ENCODE peak calls at places on chromosomes 16 and 17, in eight cellular contexts. X, K, O, P, Y, E, I and T are unnamed samples.

GRCh38 chr17:75869282-75870141 is 8.9 kb downstream of the TRIM47 start:
- DNase-seq in P (peak), I (no peak), K (no peak), O (no peak), E (no peak), Y (peak), X (no peak), T (no peak)

GRCh38 chr16:85049864-85050263 is 22.3 kb downstream of the KIAA0513 start:
- DNase-seq in O (no peak), E (no peak), K (no peak), X (no peak), P (no peak), I (no peak), Y (no peak), T (no peak)

GRCh38 chr17:47208744-47209488 is at the start of gene MYL4:
- DNase-seq in I (no peak), K (no peak), P (no peak), O (no peak), Y (no peak), X (no peak), E (no peak), T (peak)

GRCh38 chr17:36464765-36465088 is 21.8 kb upstream of the ZNHIT3 start:
- DNase-seq in E (no peak), P (no peak), I (no peak), Y (no peak), X (no peak), K (no peak), O (no peak), T (no peak)

GRCh38 chr17:57593739-57594462 is 151.2 kb downstream of the CCDC182 start:
- DNase-seq in Y (no peak), P (no peak), X (no peak), I (no peak), K (no peak), O (no peak), E (no peak), T (no peak)

GRCh38 chr17:28648698-28649097 is 3.7 kb upstream of the BLTP2 start:
- DNase-seq in K (no peak), O (no peak), I (no peak), P (no peak), X (no peak), Y (no peak), E (no peak), T (no peak)

GRCh38 chr16:17367034-17367433 is 103.7 kb downstream of the XYLT1 start:
- DNase-seq in E (no peak), K (no peak), P (no peak), Y (no peak), O (no peak), I (no peak), X (no peak), T (no peak)

GRCh38 chr16:84228321-84228838 is 11.4 kb downstream of the KCNG4 start:
- DNase-seq in I (no peak), P (peak), K (peak), X (peak), O (peak), Y (no peak), E (no peak), T (no peak)

GRCh38 chr16:48479319-48479718 is 94.1 kb upstream of the SIAH1 start:
- DNase-seq in I (no peak), X (no peak), O (no peak), P (no peak), E (no peak), K (no peak), Y (no peak), T (no peak)

GRCh38 chr16:85264752-85265151 is 152.5 kb upstream of the CIBAR2 start:
- DNase-seq in K (no peak), X (no peak), O (no peak), P (no peak), Y (no peak), E (no peak), I (no peak), T (no peak)

GRCh38 chr16:88721815-88722755 is 15.8 kb downstream of the CTU2 start:
- DNase-seq in I (no peak), E (no peak), Y (no peak), O (no peak), K (no peak), X (no peak), P (no peak), T (no peak)

GRCh38 chr17:8965394-8966168 is at the start of gene PIK3R5:
- DNase-seq in P (no peak), I (peak), O (no peak), X (no peak), E (peak), Y (no peak), K (peak), T (peak)

GRCh38 chr17:37234106-37234505 is 141.7 kb upstream of the C17orf78 start:
- DNase-seq in I (no peak), E (no peak), P (no peak), O (no peak), K (no peak), Y (no peak), X (no peak), T (no peak)

GRCh38 chr17:79844869-79845600 is 5.8 kb upstream of the CBX4 start:
- DNase-seq in X (no peak), I (peak), P (peak), O (no peak), Y (no peak), E (peak), K (peak), T (peak)

GRCh38 chr17:56172517-56172982 is 19.3 kb downstream of the ANKFN1 start:
- DNase-seq in X (no peak), Y (no peak), E (no peak), P (no peak), O (no peak), K (peak), I (no peak), T (no peak)

GRCh38 chr16:66057056-66057455 is 309.4 kb upstream of the CDH5 start:
- DNase-seq in P (no peak), X (no peak), K (no peak), O (no peak), E (no peak), I (no peak), Y (no peak), T (no peak)

GRCh38 chr16:57859331-57859730 is 57.0 kb upstream of the KIFC3 start:
- DNase-seq in E (no peak), P (no peak), X (no peak), Y (peak), O (no peak), K (no peak), I (no peak), T (peak)

GRCh38 chr17:50396261-50397110 is 837 bp downstream of the LRRC59 start:
- DNase-seq in O (peak), P (peak), Y (peak), X (peak), E (no peak), K (peak), I (no peak), T (peak)

GRCh38 chr16:4390266-4391260 is 18.9 kb downstream of the VASN start:
- DNase-seq in E (no peak), K (no peak), O (no peak), I (no peak), P (no peak), Y (no peak), X (no peak), T (no peak)

GRCh38 chr17:39612291-39612894 is 4.7 kb upstream of the NEUROD2 start:
- DNase-seq in Y (no peak), P (no peak), K (no peak), O (no peak), E (no peak), I (no peak), X (no peak), T (no peak)

GRCh38 chr16:3292604-3293003 is 9.3 kb downstream of the ZNF263 start:
- DNase-seq in O (no peak), Y (no peak), P (no peak), I (no peak), E (no peak), X (peak), K (no peak), T (no peak)

GRCh38 chr17:15213381-15214087 is 51.6 kb downstream of the PMP22 start:
- DNase-seq in P (no peak), Y (no peak), X (peak), O (no peak), E (no peak), K (no peak), I (no peak), T (peak)

GRCh38 chr16:88643546-88643932 is 5.2 kb downstream of the IL17C start:
- DNase-seq in K (no peak), Y (no peak), P (no peak), E (no peak), O (no peak), X (no peak), I (no peak), T (no peak)

GRCh38 chr16:12719972-12720371 is 83.7 kb downstream of the CPPED1 start:
- DNase-seq in Y (no peak), K (no peak), I (no peak), O (no peak), P (no peak), E (no peak), X (no peak), T (no peak)

GRCh38 chr16:87741700-87742415 is 23.9 kb downstream of the KLHDC4 start:
- DNase-seq in X (no peak), I (no peak), P (no peak), K (no peak), E (no peak), Y (no peak), O (no peak), T (no peak)

GRCh38 chr16:17367932-17368331 is 102.8 kb downstream of the XYLT1 start:
- DNase-seq in Y (no peak), E (no peak), O (no peak), X (no peak), K (no peak), I (no peak), P (no peak), T (no peak)

GRCh38 chr17:77375917-77376651 is 235.3 kb downstream of the SEC14L1 start:
- DNase-seq in K (no peak), Y (no peak), O (no peak), E (no peak), X (no peak), P (no peak), I (peak), T (no peak)

GRCh38 chr16:12578001-12578400 is 225.7 kb downstream of the CPPED1 start:
- DNase-seq in K (no peak), O (no peak), Y (no peak), P (no peak), I (no peak), X (no peak), E (no peak), T (no peak)

GRCh38 chr16:55915116-55915827 is 40.1 kb upstream of the CES5A start:
- DNase-seq in P (no peak), E (no peak), X (no peak), K (no peak), Y (no peak), I (no peak), O (no peak), T (no peak)

GRCh38 chr16:12260647-12261262 is 284.2 kb downstream of the SNX29 start:
- DNase-seq in X (no peak), P (no peak), I (no peak), E (no peak), O (no peak), Y (no peak), K (no peak), T (no peak)

GRCh38 chr17:77188084-77189066 is 47.6 kb downstream of the SEC14L1 start:
- DNase-seq in K (no peak), E (no peak), O (no peak), I (no peak), Y (no peak), X (no peak), P (no peak), T (no peak)

GRCh38 chr16:13839577-13839976 is 80.4 kb upstream of the ERCC4 start:
- DNase-seq in E (no peak), K (no peak), Y (no peak), O (no peak), X (no peak), I (no peak), P (no peak), T (no peak)

GRCh38 chr17:21462259-21462658 is 86.1 kb downstream of the KCNJ12 start:
- DNase-seq in E (no peak), I (no peak), O (no peak), K (no peak), Y (no peak), X (no peak), P (no peak), T (no peak)